ENCODE peak calls at places on chromosome 15, in nine cellular contexts. U is esophagus squamous epithelium; J is uterus; R is CD8-positive, alpha-beta T cell; C is H1; Q is fibroblast of lung; T is tibial artery; W is heart left ventricle; D is caudate nucleus. L is an unnamed sample.

GRCh38 chr15:64751464-64751863 is 23.9 kb downstream of the RBPMS2 start:
- DNase-seq in U (no peak), J (no peak), R (no peak), C (no peak), Q (no peak), T (no peak), W (no peak), D (no peak), L (no peak)

GRCh38 chr15:78414608-78415250 is 23.3 kb upstream of the IREB2 start:
- DNase-seq in U (no peak), J (no peak), R (no peak), C (no peak), Q (no peak), T (no peak), W (no peak), D (no peak), L (no peak)

GRCh38 chr15:88637841-88638625 is 783 bp upstream of the ISG20 start:
- DNase-seq in U (no peak), J (no peak), R (no peak), C (no peak), Q (no peak), T (no peak), W (no peak), D (no peak), L (no peak)

GRCh38 chr15:73325191-73325980 is 43.4 kb downstream of the HCN4 start:
- DNase-seq in U (no peak), J (no peak), R (no peak), C (no peak), Q (no peak), T (no peak), W (no peak), D (no peak), L (no peak)

GRCh38 chr15:94674251-94674650 is 442.9 kb downstream of the MCTP2 start:
- DNase-seq in U (no peak), J (peak), R (no peak), C (no peak), Q (peak), T (no peak), W (no peak), D (no peak), L (peak)

GRCh38 chr15:69311319-69311721 is 12.6 kb downstream of the PAQR5 start:
- DNase-seq in U (no peak), J (no peak), R (no peak), C (no peak), Q (peak), T (no peak), W (no peak), D (no peak), L (no peak)

GRCh38 chr15:96177279-96177678 is 153.2 kb upstream of the NR2F2 start:
- DNase-seq in U (no peak), J (no peak), R (no peak), C (no peak), Q (no peak), T (no peak), W (no peak), D (no peak), L (no peak)

GRCh38 chr15:27059610-27060202 is 88.7 kb downstream of the GABRG3 start:
- DNase-seq in U (no peak), J (no peak), R (no peak), C (peak), Q (peak), T (no peak), W (no peak), D (no peak), L (peak)

GRCh38 chr15:101621961-101622360 is 30.2 kb downstream of the TM2D3 start:
- DNase-seq in U (no peak), J (no peak), R (no peak), C (no peak), Q (no peak), T (no peak), W (no peak), D (no peak), L (no peak)

GRCh38 chr15:29952245-29952644 is 130.0 kb upstream of the TJP1 start:
- DNase-seq in U (no peak), J (peak), R (no peak), C (no peak), Q (no peak), T (no peak), W (no peak), D (peak), L (no peak)

GRCh38 chr15:62977952-62978811 is 64.4 kb upstream of the TPM1 start:
- DNase-seq in U (no peak), J (no peak), R (no peak), C (no peak), Q (no peak), T (no peak), W (no peak), D (no peak), L (no peak)

GRCh38 chr15:77632760-77633133 is at the start of gene LINGO1:
- DNase-seq in U (no peak), J (no peak), R (no peak), C (no peak), Q (no peak), T (no peak), W (no peak), D (peak), L (no peak)

GRCh38 chr15:25182098-25182478 is 227.3 kb downstream of the SNRPN start:
- DNase-seq in U (no peak), J (no peak), R (no peak), C (no peak), Q (no peak), T (peak), W (no peak), D (no peak), L (no peak)

GRCh38 chr15:97678677-97679076 is 281.8 kb upstream of the ARRDC4 start:
- DNase-seq in U (no peak), J (no peak), R (no peak), C (no peak), Q (no peak), T (no peak), W (no peak), D (no peak), L (no peak)

GRCh38 chr15:70314652-70315051 is 216.9 kb upstream of the TLE3 start:
- DNase-seq in U (no peak), J (no peak), R (no peak), C (no peak), Q (no peak), T (no peak), W (no peak), D (no peak), L (no peak)

GRCh38 chr15:35693887-35694286 is 147.9 kb upstream of the DPH6 start:
- DNase-seq in U (no peak), J (no peak), R (no peak), C (no peak), Q (no peak), T (no peak), W (no peak), D (no peak), L (no peak)

GRCh38 chr15:78540955-78541743 is 905 bp downstream of the PSMA4 start:
- DNase-seq in U (no peak), J (no peak), R (no peak), C (no peak), Q (peak), T (no peak), W (no peak), D (no peak), L (peak)

GRCh38 chr15:72599855-72600464 is 54.5 kb upstream of the GOLGA6B start:
- DNase-seq in U (no peak), J (no peak), R (peak), C (no peak), Q (peak), T (no peak), W (no peak), D (no peak), L (peak)

GRCh38 chr15:41969851-41970431 is 2.4 kb downstream of the EHD4 start:
- DNase-seq in U (no peak), J (no peak), R (peak), C (no peak), Q (no peak), T (no peak), W (no peak), D (no peak), L (no peak)

GRCh38 chr15:45732544-45733130 is 97.8 kb downstream of the SQOR start:
- DNase-seq in U (no peak), J (no peak), R (no peak), C (no peak), Q (no peak), T (no peak), W (no peak), D (peak), L (no peak)

GRCh38 chr15:45448066-45448510 is 69.7 kb upstream of the GATM start:
- DNase-seq in U (no peak), J (no peak), R (no peak), C (no peak), Q (no peak), T (no peak), W (no peak), D (no peak), L (no peak)

GRCh38 chr15:40061212-40061901 is 22.4 kb upstream of the SRP14 start:
- DNase-seq in U (no peak), J (no peak), R (no peak), C (no peak), Q (no peak), T (peak), W (no peak), D (no peak), L (no peak)

GRCh38 chr15:40063563-40064011 is 24.6 kb upstream of the SRP14 start:
- DNase-seq in U (no peak), J (no peak), R (no peak), C (no peak), Q (peak), T (no peak), W (no peak), D (no peak), L (peak)

GRCh38 chr15:40065166-40065565 is 26.2 kb upstream of the SRP14 start:
- DNase-seq in U (no peak), J (no peak), R (no peak), C (no peak), Q (no peak), T (no peak), W (no peak), D (peak), L (no peak)

GRCh38 chr15:40064231-40064894 is 25.4 kb upstream of the SRP14 start:
- DNase-seq in U (no peak), J (no peak), R (no peak), C (no peak), Q (no peak), T (no peak), W (no peak), D (no peak), L (no peak)

GRCh38 chr15:40062816-40063562 is 24.0 kb upstream of the SRP14 start:
- DNase-seq in U (no peak), J (no peak), R (no peak), C (no peak), Q (no peak), T (no peak), W (no peak), D (no peak), L (no peak)
- H3K27ac ChIP-seq in U (no peak), J (no peak), R (no peak), C (no peak), Q (no peak), T (peak), W (no peak), D (no peak), L (peak)

DNA sequence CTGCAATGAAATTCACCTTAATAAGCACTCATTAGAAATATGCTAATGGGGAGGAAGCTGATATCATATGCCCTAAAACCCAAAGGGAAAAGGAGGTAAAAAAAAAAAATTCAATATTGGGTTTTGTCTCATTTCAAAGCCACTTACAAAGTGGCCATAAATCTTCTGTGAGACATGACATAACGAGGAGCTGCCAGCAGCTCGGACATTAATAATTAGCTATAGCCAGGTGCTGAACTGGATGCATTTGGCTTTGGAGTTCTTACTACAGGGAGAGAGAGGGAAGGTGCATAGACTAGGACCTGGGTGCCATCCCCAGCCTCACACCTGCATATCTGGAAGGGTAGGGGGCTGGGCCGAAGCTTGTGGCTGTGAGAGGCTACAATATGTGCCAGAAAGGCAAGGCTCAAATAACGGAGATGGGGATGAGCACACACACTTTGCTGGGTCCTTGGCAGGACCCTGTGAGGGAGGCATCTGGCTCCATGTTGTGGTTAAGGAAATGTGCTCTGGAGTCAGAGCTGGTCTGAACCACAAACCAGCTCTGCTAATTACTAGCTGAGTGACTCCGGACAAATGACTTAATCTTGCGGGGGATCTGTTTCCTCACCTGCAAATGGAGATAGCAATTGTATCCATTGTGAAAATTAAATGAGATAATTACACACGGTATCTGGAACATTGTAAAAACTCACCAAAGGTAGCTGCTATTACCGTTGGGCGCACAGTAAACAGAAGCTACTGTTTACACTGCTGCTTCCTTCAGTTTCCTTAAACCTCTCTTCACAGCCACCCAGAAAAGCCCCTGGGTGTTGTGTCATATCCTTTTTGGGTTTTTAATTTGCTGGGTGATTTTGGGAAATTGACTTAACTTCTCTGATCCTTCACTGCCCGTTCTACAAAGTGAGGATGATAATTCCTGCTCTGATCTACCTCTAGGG is 108.0 kb downstream of the MEGF11 start:
- DNase-seq in U (no peak), J (no peak), R (no peak), C (no peak), Q (no peak), T (no peak), W (no peak), D (no peak), L (no peak)
- H3K27ac ChIP-seq in U (no peak), J (no peak), R (no peak), C (no peak), Q (no peak), T (no peak), W (no peak), D (no peak), L (no peak)

DNA sequence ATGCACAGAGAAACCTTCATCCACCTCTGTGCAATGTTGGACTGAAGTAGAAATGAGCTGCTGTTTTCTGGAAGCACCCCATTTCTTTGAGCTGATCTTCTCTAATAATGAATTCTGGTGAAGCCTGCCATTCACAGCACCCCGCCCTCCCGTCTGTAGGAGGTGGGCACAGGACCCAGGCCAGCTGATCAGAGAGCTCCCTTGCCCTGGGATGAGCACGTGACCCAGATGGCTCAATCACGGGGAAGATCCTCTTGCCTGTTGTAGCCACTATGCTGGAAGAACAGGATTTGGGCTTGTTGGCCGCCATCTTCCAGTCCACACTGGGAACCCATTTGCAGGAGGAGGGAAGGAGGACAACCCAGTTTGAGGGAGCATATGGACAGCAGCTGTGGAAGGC is 44.5 kb downstream of the GOLGA6L2 start:
- DNase-seq in U (no peak), J (no peak), R (no peak), C (no peak), Q (no peak), T (no peak), W (no peak), D (no peak), L (no peak)
- H3K27ac ChIP-seq in U (no peak), J (no peak), R (no peak), C (no peak), Q (no peak), T (peak), W (peak), D (no peak), L (no peak)

GRCh38 chr15:60720493-60721231 is 241.7 kb upstream of the ICE2 start:
- DNase-seq in U (no peak), J (no peak), R (peak), C (no peak), Q (no peak), T (no peak), W (no peak), D (no peak), L (no peak)

GRCh38 chr15:60721706-60722105 is 242.8 kb upstream of the ICE2 start:
- DNase-seq in U (no peak), J (no peak), R (no peak), C (no peak), Q (peak), T (no peak), W (no peak), D (no peak), L (peak)

GRCh38 chr15:60722328-60723112 is 243.6 kb upstream of the ICE2 start:
- DNase-seq in U (no peak), J (no peak), R (no peak), C (no peak), Q (no peak), T (no peak), W (no peak), D (no peak), L (no peak)

GRCh38 chr15:60720084-60720483 is 241.1 kb upstream of the ICE2 start:
- DNase-seq in U (no peak), J (no peak), R (no peak), C (no peak), Q (no peak), T (no peak), W (no peak), D (no peak), L (no peak)

GRCh38 chr15:60721232-60721576 is 242.3 kb upstream of the ICE2 start:
- DNase-seq in U (no peak), J (no peak), R (no peak), C (no peak), Q (no peak), T (no peak), W (no peak), D (no peak), L (no peak)
- H3K27ac ChIP-seq in U (peak), J (no peak), R (no peak), C (no peak), Q (no peak), T (no peak), W (no peak), D (no peak), L (no peak)

GRCh38 chr15:39640665-39641064 is 59.8 kb downstream of the THBS1 start:
- DNase-seq in U (no peak), J (no peak), R (no peak), C (no peak), Q (no peak), T (no peak), W (no peak), D (no peak), L (no peak)

GRCh38 chr15:39639037-39639436 is 58.2 kb downstream of the THBS1 start:
- DNase-seq in U (no peak), J (no peak), R (no peak), C (no peak), Q (no peak), T (no peak), W (no peak), D (no peak), L (no peak)

GRCh38 chr15:39642011-39642640 is 61.2 kb downstream of the THBS1 start:
- DNase-seq in U (no peak), J (no peak), R (no peak), C (no peak), Q (peak), T (no peak), W (no peak), D (no peak), L (peak)

GRCh38 chr15:39643747-39644520 is 63.1 kb downstream of the THBS1 start:
- DNase-seq in U (no peak), J (no peak), R (no peak), C (no peak), Q (no peak), T (no peak), W (no peak), D (no peak), L (no peak)

GRCh38 chr15:39641187-39641889 is 60.5 kb downstream of the THBS1 start:
- DNase-seq in U (no peak), J (no peak), R (no peak), C (no peak), Q (no peak), T (no peak), W (no peak), D (no peak), L (peak)
- H3K27ac ChIP-seq in U (peak), J (no peak), R (no peak), C (no peak), Q (no peak), T (no peak), W (no peak), D (peak), L (no peak)

DNA sequence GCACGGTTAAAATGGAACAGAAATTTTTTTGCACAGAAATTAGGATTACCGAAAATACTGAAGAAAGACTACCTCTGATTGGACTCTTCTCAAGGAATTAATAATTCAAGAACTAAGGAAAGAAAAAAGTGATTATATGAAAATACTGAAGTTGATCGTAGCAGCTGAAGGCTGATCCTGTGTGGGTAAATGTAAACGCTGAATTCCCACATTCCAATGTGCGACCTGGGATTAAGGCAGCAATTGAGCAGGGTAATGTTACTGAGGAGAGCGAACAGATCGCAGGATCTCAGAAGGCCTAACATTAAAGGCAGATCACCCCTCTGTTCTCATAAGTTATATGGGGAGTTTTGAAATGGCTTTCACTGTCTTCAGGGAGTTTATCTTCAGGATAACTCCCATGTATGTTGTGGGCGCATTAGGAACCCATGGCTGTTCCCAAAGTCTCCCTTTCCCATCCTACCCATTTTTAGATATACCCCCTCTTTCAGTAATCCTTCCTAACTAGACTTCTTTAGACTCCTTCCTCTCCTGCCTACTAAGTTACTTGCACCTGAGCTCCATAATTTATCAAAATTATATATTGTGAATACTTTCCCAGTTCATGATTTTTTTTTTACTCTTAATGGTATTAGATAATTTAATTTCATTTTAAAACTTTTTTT is 1.0 kb upstream of the UBL7 start:
- DNase-seq in U (no peak), J (no peak), R (no peak), C (no peak), Q (no peak), T (no peak), W (no peak), D (no peak), L (peak)
- H3K27ac ChIP-seq in U (peak), J (peak), R (no peak), C (no peak), Q (peak), T (peak), W (peak), D (peak), L (peak)

GRCh38 chr15:39417766-39418165 is 163.1 kb upstream of the THBS1 start:
- DNase-seq in U (no peak), J (no peak), R (no peak), C (no peak), Q (no peak), T (no peak), W (no peak), D (no peak), L (no peak)

GRCh38 chr15:39417351-39417750 is 163.5 kb upstream of the THBS1 start:
- DNase-seq in U (no peak), J (no peak), R (no peak), C (no peak), Q (no peak), T (no peak), W (no peak), D (no peak), L (no peak)

GRCh38 chr15:39413558-39413957 is 167.3 kb upstream of the THBS1 start:
- DNase-seq in U (no peak), J (no peak), R (no peak), C (no peak), Q (no peak), T (no peak), W (no peak), D (no peak), L (no peak)

GRCh38 chr15:39416258-39416657 is 164.6 kb upstream of the THBS1 start:
- DNase-seq in U (no peak), J (no peak), R (no peak), C (no peak), Q (no peak), T (no peak), W (no peak), D (no peak), L (no peak)

GRCh38 chr15:39415634-39416033 is 165.2 kb upstream of the THBS1 start:
- DNase-seq in U (no peak), J (no peak), R (no peak), C (no peak), Q (no peak), T (no peak), W (no peak), D (no peak), L (no peak)
- H3K27ac ChIP-seq in U (no peak), J (no peak), R (no peak), C (no peak), Q (no peak), T (no peak), W (no peak), D (no peak), L (no peak)